ENCODE peak calls at places on chromosomes 4 and X, in six cellular contexts. X is endothelial cell of umbilical vein, O is A549, G is H1, D is K562, H is HepG2. S is an unnamed sample.

GRCh38 chrX:43631841-43632240 is 24.3 kb upstream of the MAOA start:
- DNase-seq in X (no peak), O (no peak), G (no peak), D (no peak), H (no peak), S (no peak)

GRCh38 chr4:172573899-172574298 is 594.7 kb upstream of the GALNT7 start:
- DNase-seq in X (peak; percentile 25), O (no peak), G (no peak), D (no peak), H (no peak), S (no peak)

GRCh38 chrX:54447461-54447860 is 7.3 kb downstream of the TSR2 start:
- DNase-seq in X (no peak), O (peak; percentile 14), G (no peak), D (no peak), H (no peak), S (no peak)

GRCh38 chrX:110448459-110448858 is 89.8 kb downstream of the RTL9 start:
- DNase-seq in X (no peak), O (no peak), G (no peak), D (no peak), H (no peak), S (no peak)

GRCh38 chr4:88411491-88412101 is 32.9 kb downstream of the HERC6 start:
- DNase-seq in X (no peak), O (no peak), G (no peak), D (no peak), H (no peak), S (no peak)

GRCh38 chr4:176584031-176584430 is 208.7 kb downstream of the VEGFC start:
- DNase-seq in X (no peak), O (no peak), G (no peak), D (no peak), H (no peak), S (no peak)

GRCh38 chrX:109270580-109271484 is 211.1 kb downstream of the GUCY2F start:
- DNase-seq in X (no peak), O (no peak), G (no peak), D (no peak), H (no peak), S (no peak)

GRCh38 chrX:20019672-20020365 is 29.0 kb upstream of the BCLAF3 start:
- DNase-seq in X (no peak), O (no peak), G (no peak), D (no peak), H (no peak), S (no peak)

GRCh38 chrX:45070116-45071007 is 130.3 kb downstream of the DIPK2B start:
- DNase-seq in X (peak; percentile 69), O (peak; percentile 4), G (no peak), D (peak; percentile 10), H (peak; percentile 12), S (no peak)

GRCh38 chr4:112982677-112983076 is 66.8 kb upstream of the ANK2 start:
- DNase-seq in X (no peak), O (no peak), G (no peak), D (no peak), H (no peak), S (no peak)

GRCh38 chr4:85713005-85713404 is 238.1 kb downstream of the ARHGAP24 start:
- DNase-seq in X (no peak), O (no peak), G (no peak), D (no peak), H (no peak), S (no peak)

GRCh38 chr4:69830529-69831269 is 29.2 kb downstream of the SULT1E1 start:
- DNase-seq in X (peak; percentile 64), O (no peak), G (no peak), D (no peak), H (peak; percentile 81), S (no peak)

GRCh38 chr4:86972997-86973396 is 38.2 kb downstream of the AFF1 start:
- DNase-seq in X (no peak), O (no peak), G (no peak), D (no peak), H (peak; percentile 72), S (peak; percentile 19)

GRCh38 chr4:115433501-115433900 is 320.1 kb upstream of the NDST4 start:
- DNase-seq in X (no peak), O (no peak), G (no peak), D (no peak), H (no peak), S (no peak)

GRCh38 chr4:48815483-48815882 is 15.4 kb upstream of the OCIAD1 start:
- DNase-seq in X (no peak), O (no peak), G (no peak), D (no peak), H (no peak), S (no peak)

GRCh38 chr4:182014989-182015388 is 228.2 kb upstream of the TENM3 start:
- DNase-seq in X (no peak), O (no peak), G (no peak), D (no peak), H (no peak), S (no peak)

GRCh38 chrX:124435616-124436015 is 89.3 kb downstream of the SH2D1A start:
- DNase-seq in X (no peak), O (no peak), G (no peak), D (no peak), H (no peak), S (no peak)

GRCh38 chrX:123590842-123591491 is 141.9 kb downstream of the THOC2 start:
- DNase-seq in X (peak; percentile 27), O (no peak), G (no peak), D (no peak), H (peak; percentile 0), S (no peak)

GRCh38 chr4:127604949-127605709 is 27.6 kb upstream of the INTU start:
- DNase-seq in X (peak; percentile 26), O (no peak), G (peak; percentile 61), D (peak; percentile 13), H (peak; percentile 29), S (peak; percentile 69)

GRCh38 chr4:37478151-37478550 is 208.0 kb downstream of the RELL1 start:
- DNase-seq in X (no peak), O (no peak), G (no peak), D (no peak), H (no peak), S (no peak)

GRCh38 chrX:65406532-65406931 is 128.1 kb downstream of the LAS1L start:
- DNase-seq in X (no peak), O (no peak), G (peak; percentile 49), D (no peak), H (no peak), S (peak; percentile 29)

GRCh38 chr4:19727141-19727540 is 524.6 kb upstream of the SLIT2 start:
- DNase-seq in X (no peak), O (no peak), G (no peak), D (no peak), H (no peak), S (no peak)

GRCh38 chrX:95076449-95076848 is 1402.4 kb downstream of the FAM133A start:
- DNase-seq in X (no peak), O (no peak), G (no peak), D (no peak), H (peak; percentile 2), S (no peak)

GRCh38 chr4:157223446-157223845 is 2.9 kb downstream of the GRIA2 start:
- DNase-seq in X (no peak), O (no peak), G (no peak), D (no peak), H (no peak), S (no peak)
- TF ChIP-seq JUN in X (no peak), O (no peak), G (no peak), D (no peak), H (no peak), S (no peak)

DNA sequence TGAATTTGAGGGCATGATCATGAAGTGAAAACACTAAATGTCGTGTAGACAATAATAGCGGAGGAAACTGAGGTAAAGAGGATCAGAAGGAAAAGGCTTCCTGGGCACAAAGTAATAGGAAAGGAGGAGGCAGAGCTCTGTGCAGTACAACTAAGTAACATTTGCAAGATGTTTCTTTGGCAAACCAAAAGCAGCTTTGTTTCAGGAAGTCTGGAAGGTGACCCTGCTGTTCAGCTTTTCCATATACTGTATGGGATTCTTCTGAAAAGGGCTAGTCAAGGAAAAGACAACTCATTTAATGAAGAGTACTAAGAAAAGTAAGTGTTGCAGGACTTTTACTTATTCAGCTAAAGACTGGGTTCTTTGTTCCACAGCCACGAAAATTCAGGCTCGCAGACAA is 463.1 kb downstream of the PCDH7 start:
- DNase-seq in X (peak; percentile 91), O (no peak), G (no peak), D (no peak), H (no peak), S (no peak)
- TF ChIP-seq JUN in X (no peak), O (no peak), G (no peak), D (no peak), H (no peak), S (no peak)

GRCh38 chr4:188336891-188337290 is 197.7 kb downstream of the TRIML1 start:
- DNase-seq in X (no peak), O (no peak), G (no peak), D (no peak), H (no peak), S (no peak)

GRCh38 chr4:188328966-188329365 is 189.7 kb downstream of the TRIML1 start:
- DNase-seq in X (no peak), O (no peak), G (no peak), D (no peak), H (no peak), S (no peak)

GRCh38 chr4:188329526-188329925 is 190.3 kb downstream of the TRIML1 start:
- DNase-seq in X (no peak), O (no peak), G (no peak), D (no peak), H (peak; percentile 3), S (no peak)

DNA sequence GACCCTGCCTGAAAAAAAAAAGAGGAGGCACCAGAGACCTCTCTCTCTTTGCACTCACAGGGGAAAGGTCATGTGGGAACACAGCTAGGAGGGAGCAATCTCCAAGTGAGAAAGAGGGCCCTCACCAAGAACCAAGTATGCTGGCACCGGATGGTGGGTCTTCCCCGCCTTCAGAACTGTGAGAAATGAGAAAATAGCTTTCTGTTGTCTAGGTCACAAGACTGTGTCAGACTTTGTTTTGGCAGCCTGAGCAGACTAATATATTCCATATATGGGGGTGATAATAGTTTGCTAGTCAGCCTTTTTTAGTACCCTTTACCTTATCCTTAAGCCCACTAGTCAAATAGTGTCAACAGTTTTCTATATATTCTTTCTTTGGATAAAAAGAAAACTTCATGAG is 193.0 kb downstream of the TRIML1 start:
- DNase-seq in X (no peak), O (no peak), G (no peak), D (no peak), H (no peak), S (no peak)
- TF ChIP-seq JUN in X (no peak), O (no peak), G (no peak), D (no peak), H (no peak), S (no peak)

DNA sequence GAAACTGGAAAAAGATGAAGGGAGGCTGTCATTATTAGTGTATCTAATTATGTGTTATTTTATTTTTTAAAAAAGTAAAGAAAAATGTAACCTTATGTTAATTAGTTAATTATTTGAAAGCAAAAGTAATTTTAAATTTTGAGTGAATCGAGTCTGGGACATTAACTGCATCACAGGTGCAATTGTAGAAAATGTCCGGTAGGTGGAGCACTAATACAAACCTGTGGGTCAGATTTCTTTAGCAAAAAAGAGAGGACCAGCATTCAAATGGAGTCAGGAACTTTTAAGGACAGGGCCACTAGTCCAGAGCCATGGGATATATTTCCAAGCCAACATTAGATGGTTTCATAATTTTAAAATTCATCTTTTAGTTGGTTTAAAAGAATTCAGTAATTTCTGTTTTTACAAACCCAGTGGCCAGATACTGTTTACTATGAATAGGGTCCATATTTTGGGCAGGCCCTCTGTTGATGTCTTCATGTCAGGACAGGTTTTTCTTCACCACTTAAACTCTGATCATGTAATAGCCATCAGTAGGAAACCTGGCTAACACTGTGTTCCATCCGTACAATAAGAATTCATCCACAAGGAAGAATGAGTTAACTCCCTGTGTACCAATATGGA is 27.2 kb downstream of the BST1 start:
- DNase-seq in X (peak; percentile 41), O (peak; percentile 27), G (no peak), D (peak; percentile 59), H (peak; percentile 45), S (no peak)
- TF ChIP-seq JUN in X (no peak), O (no peak), G (no peak), D (no peak), H (no peak), S (no peak)